ENCODE peak calls at places on chromosome 21, in five cellular contexts. One of them, this sample, is unnamed.

GRCh38 chr21:17416139-17416538 is 96.7 kb upstream of the CXADR start:
- DNase-seq in HCT116: no peak
- DNase-seq in SK-N-SH: no peak
- DNase-seq in neural progenitor cell: no peak
- DNase-seq in PC-3: no peak
- DNase-seq in this sample: no peak

GRCh38 chr21:29145354-29145782 is 14.9 kb downstream of the MAP3K7CL start:
- DNase-seq in HCT116: no peak
- DNase-seq in SK-N-SH: no peak
- DNase-seq in neural progenitor cell: no peak
- DNase-seq in PC-3: peak
- DNase-seq in this sample: no peak

GRCh38 chr21:45417951-45418300 is 13.0 kb downstream of the COL18A1 start:
- DNase-seq in HCT116: no peak
- DNase-seq in SK-N-SH: no peak
- DNase-seq in neural progenitor cell: no peak
- DNase-seq in PC-3: no peak
- DNase-seq in this sample: no peak

GRCh38 chr21:38358098-38358497 is 101.3 kb downstream of the KCNJ15 start:
- DNase-seq in HCT116: no peak
- DNase-seq in SK-N-SH: no peak
- DNase-seq in neural progenitor cell: no peak
- DNase-seq in PC-3: no peak
- DNase-seq in this sample: no peak

GRCh38 chr21:46024983-46025860 is 43.7 kb downstream of the COL6A1 start:
- DNase-seq in HCT116: no peak
- DNase-seq in SK-N-SH: no peak
- DNase-seq in neural progenitor cell: no peak
- DNase-seq in PC-3: no peak
- DNase-seq in this sample: no peak

GRCh38 chr21:31418355-31419001 is 74.4 kb upstream of the TIAM1 start:
- DNase-seq in HCT116: no peak
- DNase-seq in SK-N-SH: no peak
- DNase-seq in neural progenitor cell: no peak
- DNase-seq in PC-3: no peak
- DNase-seq in this sample: no peak

GRCh38 chr21:44478124-44478800 is 23.0 kb downstream of the LRRC3 start:
- DNase-seq in HCT116: no peak
- DNase-seq in SK-N-SH: no peak
- DNase-seq in neural progenitor cell: no peak
- DNase-seq in PC-3: no peak
- DNase-seq in this sample: no peak

GRCh38 chr21:20802201-20802600 is 196.0 kb upstream of the NCAM2 start:
- DNase-seq in HCT116: no peak
- DNase-seq in SK-N-SH: no peak
- DNase-seq in neural progenitor cell: no peak
- DNase-seq in PC-3: no peak
- DNase-seq in this sample: no peak

GRCh38 chr21:30990514-30991304 is 47.6 kb downstream of the KRTAP19-8 start:
- DNase-seq in HCT116: no peak
- DNase-seq in SK-N-SH: no peak
- DNase-seq in neural progenitor cell: peak
- DNase-seq in PC-3: peak
- DNase-seq in this sample: no peak

GRCh38 chr21:28943631-28944030 is 49.0 kb downstream of the LTN1 start:
- DNase-seq in HCT116: no peak
- DNase-seq in SK-N-SH: no peak
- DNase-seq in neural progenitor cell: no peak
- DNase-seq in PC-3: no peak
- DNase-seq in this sample: no peak

GRCh38 chr21:45324430-45325205 is 36.9 kb upstream of the POFUT2 start:
- DNase-seq in HCT116: no peak
- DNase-seq in SK-N-SH: peak
- DNase-seq in neural progenitor cell: no peak
- DNase-seq in PC-3: no peak
- DNase-seq in this sample: no peak

GRCh38 chr21:28240586-28240985 is 752.1 kb downstream of the LTN1 start:
- DNase-seq in HCT116: no peak
- DNase-seq in SK-N-SH: no peak
- DNase-seq in neural progenitor cell: no peak
- DNase-seq in PC-3: no peak
- DNase-seq in this sample: no peak

GRCh38 chr21:39182484-39183271 is 573 bp downstream of the PSMG1 start:
- DNase-seq in HCT116: no peak
- DNase-seq in SK-N-SH: no peak
- DNase-seq in neural progenitor cell: no peak
- DNase-seq in PC-3: peak
- DNase-seq in this sample: peak

GRCh38 chr21:33478858-33479678 is 706 bp downstream of the TMEM50B start:
- DNase-seq in HCT116: no peak
- DNase-seq in SK-N-SH: peak
- DNase-seq in neural progenitor cell: peak
- DNase-seq in PC-3: peak
- DNase-seq in this sample: peak

GRCh38 chr21:45366931-45367401 is 38.0 kb upstream of the COL18A1 start:
- DNase-seq in HCT116: no peak
- DNase-seq in SK-N-SH: peak
- DNase-seq in neural progenitor cell: no peak
- DNase-seq in PC-3: peak
- DNase-seq in this sample: no peak

GRCh38 chr21:14587266-14587665 is 41.2 kb upstream of the SAMSN1 start:
- DNase-seq in HCT116: no peak
- DNase-seq in SK-N-SH: no peak
- DNase-seq in neural progenitor cell: no peak
- DNase-seq in PC-3: no peak
- DNase-seq in this sample: no peak

GRCh38 chr21:37827878-37828277 is 88.4 kb downstream of the KCNJ6 start:
- DNase-seq in HCT116: no peak
- DNase-seq in SK-N-SH: no peak
- DNase-seq in neural progenitor cell: no peak
- DNase-seq in PC-3: no peak
- DNase-seq in this sample: no peak

GRCh38 chr21:38310619-38311018 is 53.8 kb downstream of the KCNJ15 start:
- DNase-seq in HCT116: no peak
- DNase-seq in SK-N-SH: no peak
- DNase-seq in neural progenitor cell: no peak
- DNase-seq in PC-3: no peak
- DNase-seq in this sample: no peak

GRCh38 chr21:45378258-45378966 is 26.6 kb upstream of the COL18A1 start:
- DNase-seq in HCT116: no peak
- DNase-seq in SK-N-SH: no peak
- DNase-seq in neural progenitor cell: peak
- DNase-seq in PC-3: peak
- DNase-seq in this sample: no peak

GRCh38 chr21:38134084-38134873 is 122.5 kb upstream of the KCNJ15 start:
- DNase-seq in HCT116: no peak
- DNase-seq in SK-N-SH: no peak
- DNase-seq in neural progenitor cell: no peak
- DNase-seq in PC-3: no peak
- DNase-seq in this sample: no peak

GRCh38 chr21:28229811-28230210 is 762.9 kb downstream of the LTN1 start:
- DNase-seq in HCT116: no peak
- DNase-seq in SK-N-SH: no peak
- DNase-seq in neural progenitor cell: no peak
- DNase-seq in PC-3: peak
- DNase-seq in this sample: no peak

GRCh38 chr21:45849651-45850050 is 131.9 kb upstream of the COL6A1 start:
- DNase-seq in HCT116: no peak
- DNase-seq in SK-N-SH: no peak
- DNase-seq in neural progenitor cell: no peak
- DNase-seq in PC-3: no peak
- DNase-seq in this sample: no peak

GRCh38 chr21:44962481-44962966 is 22.7 kb downstream of the SLX9 start:
- DNase-seq in HCT116: no peak
- DNase-seq in SK-N-SH: no peak
- DNase-seq in neural progenitor cell: no peak
- DNase-seq in PC-3: no peak
- DNase-seq in this sample: no peak

GRCh38 chr21:43913928-43914327 is 48.9 kb downstream of the AGPAT3 start:
- DNase-seq in HCT116: no peak
- DNase-seq in SK-N-SH: no peak
- DNase-seq in neural progenitor cell: no peak
- DNase-seq in PC-3: no peak
- DNase-seq in this sample: no peak

GRCh38 chr21:16193758-16194606 is 464.2 kb downstream of the USP25 start:
- DNase-seq in HCT116: no peak
- DNase-seq in SK-N-SH: no peak
- DNase-seq in neural progenitor cell: peak
- DNase-seq in PC-3: peak
- DNase-seq in this sample: peak

GRCh38 chr21:32298148-32298559 is 501 bp upstream of the MRAP start:
- DNase-seq in HCT116: no peak
- DNase-seq in SK-N-SH: no peak
- DNase-seq in neural progenitor cell: no peak
- DNase-seq in PC-3: no peak
- DNase-seq in this sample: no peak

GRCh38 chr21:44547656-44548331 is 3.5 kb downstream of the KRTAP10-2 start:
- DNase-seq in HCT116: no peak
- DNase-seq in SK-N-SH: no peak
- DNase-seq in neural progenitor cell: no peak
- DNase-seq in PC-3: no peak
- DNase-seq in this sample: no peak

GRCh38 chr21:32233055-32233546 is 45.7 kb downstream of the MIS18A start:
- DNase-seq in HCT116: no peak
- DNase-seq in SK-N-SH: no peak
- DNase-seq in neural progenitor cell: peak
- DNase-seq in PC-3: no peak
- DNase-seq in this sample: no peak

GRCh38 chr21:45574691-45575090 is 32.5 kb upstream of the SLC19A1 start:
- DNase-seq in HCT116: no peak
- DNase-seq in SK-N-SH: peak
- DNase-seq in neural progenitor cell: no peak
- DNase-seq in PC-3: no peak
- DNase-seq in this sample: no peak

GRCh38 chr21:39575778-39576177 is 37.0 kb upstream of the B3GALT5 start:
- DNase-seq in HCT116: no peak
- DNase-seq in SK-N-SH: no peak
- DNase-seq in neural progenitor cell: no peak
- DNase-seq in PC-3: peak
- DNase-seq in this sample: peak

GRCh38 chr21:45893166-45894106 is 88.1 kb upstream of the COL6A1 start:
- DNase-seq in HCT116: no peak
- DNase-seq in SK-N-SH: peak
- DNase-seq in neural progenitor cell: no peak
- DNase-seq in PC-3: no peak
- DNase-seq in this sample: no peak

GRCh38 chr21:44829507-44830092 is 11.7 kb upstream of the SUMO3 start:
- DNase-seq in HCT116: no peak
- DNase-seq in SK-N-SH: no peak
- DNase-seq in neural progenitor cell: no peak
- DNase-seq in PC-3: no peak
- DNase-seq in this sample: no peak

GRCh38 chr21:15549671-15550070 is 180.1 kb upstream of the USP25 start:
- DNase-seq in HCT116: no peak
- DNase-seq in SK-N-SH: no peak
- DNase-seq in neural progenitor cell: no peak
- DNase-seq in PC-3: peak
- DNase-seq in this sample: no peak

GRCh38 chr21:32456497-32456918 is 44.0 kb downstream of the EVA1C start:
- DNase-seq in HCT116: no peak
- DNase-seq in SK-N-SH: no peak
- DNase-seq in neural progenitor cell: no peak
- DNase-seq in PC-3: peak
- DNase-seq in this sample: no peak

GRCh38 chr21:36260802-36261201 is 59.2 kb upstream of the MORC3 start:
- DNase-seq in HCT116: no peak
- DNase-seq in SK-N-SH: no peak
- DNase-seq in neural progenitor cell: no peak
- DNase-seq in PC-3: no peak
- DNase-seq in this sample: no peak
- TF ChIP-seq CTCF in HCT116: no peak
- TF ChIP-seq CTCF in SK-N-SH: no peak
- TF ChIP-seq CTCF in neural progenitor cell: no peak
- TF ChIP-seq CTCF in PC-3: peak
- TF ChIP-seq CTCF in this sample: no peak

GRCh38 chr21:42880352-42880751 is 1.0 kb upstream of the WDR4 start:
- DNase-seq in HCT116: no peak
- DNase-seq in SK-N-SH: no peak
- DNase-seq in neural progenitor cell: no peak
- DNase-seq in PC-3: no peak
- DNase-seq in this sample: no peak
- H3K9ac ChIP-seq in HCT116: peak
- H3K9ac ChIP-seq in SK-N-SH: peak
- H3K9ac ChIP-seq in neural progenitor cell: peak
- H3K9ac ChIP-seq in PC-3: peak
- H3K9ac ChIP-seq in this sample: peak

DNA sequence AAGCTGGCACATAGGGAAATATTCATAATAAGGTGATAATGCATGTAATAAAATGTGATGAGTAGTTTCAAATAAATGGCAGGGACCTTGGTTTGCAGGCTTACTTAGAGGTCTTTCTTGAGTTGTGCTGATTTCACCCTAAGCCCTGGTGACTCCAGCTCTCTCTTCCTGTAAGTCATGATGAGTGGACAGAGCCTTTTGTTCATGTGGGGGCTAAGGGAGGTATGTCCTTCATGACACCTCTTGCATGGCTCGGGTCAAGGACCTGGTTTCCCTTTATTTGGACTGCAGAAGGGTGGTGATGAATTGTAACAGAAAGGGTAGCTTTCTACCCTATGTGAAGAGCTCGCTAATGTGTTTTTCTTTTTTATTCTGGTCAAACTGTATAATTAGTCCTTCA is 166.8 kb downstream of the GABPA start:
- DNase-seq in HCT116: no peak
- DNase-seq in SK-N-SH: no peak
- DNase-seq in neural progenitor cell: no peak
- DNase-seq in PC-3: peak
- DNase-seq in this sample: no peak
- TF ChIP-seq EZH2phosphoT487 in HCT116: no peak
- TF ChIP-seq EZH2phosphoT487 in SK-N-SH: no peak
- TF ChIP-seq EZH2phosphoT487 in neural progenitor cell: no peak
- TF ChIP-seq EZH2phosphoT487 in PC-3: no peak
- TF ChIP-seq EZH2phosphoT487 in this sample: no peak

GRCh38 chr21:34511154-34511553 is 856 bp downstream of the KCNE1 start:
- DNase-seq in HCT116: no peak
- DNase-seq in SK-N-SH: no peak
- DNase-seq in neural progenitor cell: no peak
- DNase-seq in PC-3: no peak
- DNase-seq in this sample: no peak

GRCh38 chr21:34511787-34512451 is at the start of gene KCNE1:
- DNase-seq in HCT116: no peak
- DNase-seq in SK-N-SH: no peak
- DNase-seq in neural progenitor cell: no peak
- DNase-seq in PC-3: no peak
- DNase-seq in this sample: no peak

GRCh38 chr21:34510148-34511142 is 1.6 kb downstream of the KCNE1 start:
- DNase-seq in HCT116: peak
- DNase-seq in SK-N-SH: peak
- DNase-seq in neural progenitor cell: peak
- DNase-seq in PC-3: peak
- DNase-seq in this sample: peak

GRCh38 chr21:34513109-34513675 is 1.2 kb upstream of the KCNE1 start:
- DNase-seq in HCT116: no peak
- DNase-seq in SK-N-SH: no peak
- DNase-seq in neural progenitor cell: peak
- DNase-seq in PC-3: no peak
- DNase-seq in this sample: no peak

GRCh38 chr21:34509151-34509550 is 2.9 kb downstream of the KCNE1 start:
- DNase-seq in HCT116: no peak
- DNase-seq in SK-N-SH: no peak
- DNase-seq in neural progenitor cell: no peak
- DNase-seq in PC-3: peak
- DNase-seq in this sample: peak
- TF ChIP-seq CTCF in HCT116: peak
- TF ChIP-seq CTCF in SK-N-SH: peak
- TF ChIP-seq CTCF in neural progenitor cell: no peak
- TF ChIP-seq CTCF in PC-3: peak
- TF ChIP-seq CTCF in this sample: peak